ENCODE peak calls at places on chromosome 20, in ten cellular contexts. One of them, this sample, is unnamed. For H3K4me1, the result is how much of the 10 kb centered on the place peaks cover.

GRCh38 chr20:40961686-40962640 is 66.7 kb upstream of the TOP1 start:
- DNase-seq in mesenchymal stem cell: no peak
- DNase-seq in hepatocyte: no peak
- DNase-seq in upper lobe of right lung: no peak
- DNase-seq in trophoblast cell: no peak
- DNase-seq in tibial nerve: no peak
- DNase-seq in left ventricle myocardium inferior: no peak
- DNase-seq in A549: no peak
- DNase-seq in testis: no peak
- DNase-seq in lower lobe of right lung: no peak
- DNase-seq in this sample: no peak

GRCh38 chr20:23966298-23966697 is 22.3 kb downstream of the GGTLC1 start:
- DNase-seq in mesenchymal stem cell: no peak
- DNase-seq in hepatocyte: no peak
- DNase-seq in upper lobe of right lung: no peak
- DNase-seq in trophoblast cell: peak
- DNase-seq in tibial nerve: no peak
- DNase-seq in left ventricle myocardium inferior: no peak
- DNase-seq in A549: no peak
- DNase-seq in testis: no peak
- DNase-seq in lower lobe of right lung: no peak
- DNase-seq in this sample: no peak

GRCh38 chr20:2349801-2350200 is 30.9 kb upstream of the TGM6 start:
- DNase-seq in mesenchymal stem cell: no peak
- DNase-seq in hepatocyte: no peak
- DNase-seq in upper lobe of right lung: no peak
- DNase-seq in trophoblast cell: peak
- DNase-seq in tibial nerve: no peak
- DNase-seq in left ventricle myocardium inferior: no peak
- DNase-seq in A549: no peak
- DNase-seq in testis: no peak
- DNase-seq in lower lobe of right lung: no peak
- DNase-seq in this sample: no peak

GRCh38 chr20:38434310-38434741 is 802 bp downstream of the SNHG17 start:
- DNase-seq in mesenchymal stem cell: peak
- DNase-seq in hepatocyte: peak
- DNase-seq in upper lobe of right lung: no peak
- DNase-seq in trophoblast cell: peak
- DNase-seq in tibial nerve: no peak
- DNase-seq in left ventricle myocardium inferior: no peak
- DNase-seq in A549: peak
- DNase-seq in testis: peak
- DNase-seq in lower lobe of right lung: peak
- DNase-seq in this sample: no peak

GRCh38 chr20:42974347-42974746 is 215.4 kb downstream of the PTPRT start:
- DNase-seq in mesenchymal stem cell: no peak
- DNase-seq in hepatocyte: no peak
- DNase-seq in upper lobe of right lung: no peak
- DNase-seq in trophoblast cell: no peak
- DNase-seq in tibial nerve: no peak
- DNase-seq in left ventricle myocardium inferior: no peak
- DNase-seq in A549: no peak
- DNase-seq in testis: no peak
- DNase-seq in lower lobe of right lung: no peak
- DNase-seq in this sample: no peak

GRCh38 chr20:19110866-19111460 is 101.5 kb upstream of the SLC24A3 start:
- DNase-seq in mesenchymal stem cell: no peak
- DNase-seq in hepatocyte: no peak
- DNase-seq in upper lobe of right lung: no peak
- DNase-seq in trophoblast cell: no peak
- DNase-seq in tibial nerve: no peak
- DNase-seq in left ventricle myocardium inferior: no peak
- DNase-seq in A549: no peak
- DNase-seq in testis: no peak
- DNase-seq in lower lobe of right lung: no peak
- DNase-seq in this sample: no peak

GRCh38 chr20:25310921-25311728 is 63.2 kb downstream of the PYGB start:
- DNase-seq in mesenchymal stem cell: peak
- DNase-seq in hepatocyte: no peak
- DNase-seq in upper lobe of right lung: peak
- DNase-seq in trophoblast cell: no peak
- DNase-seq in tibial nerve: peak
- DNase-seq in left ventricle myocardium inferior: no peak
- DNase-seq in A549: no peak
- DNase-seq in testis: no peak
- DNase-seq in lower lobe of right lung: peak
- DNase-seq in this sample: no peak

GRCh38 chr20:40111282-40111681 is 577.8 kb downstream of the MAFB start:
- DNase-seq in mesenchymal stem cell: no peak
- DNase-seq in hepatocyte: no peak
- DNase-seq in upper lobe of right lung: no peak
- DNase-seq in trophoblast cell: no peak
- DNase-seq in tibial nerve: no peak
- DNase-seq in left ventricle myocardium inferior: no peak
- DNase-seq in A549: no peak
- DNase-seq in testis: no peak
- DNase-seq in lower lobe of right lung: no peak
- DNase-seq in this sample: no peak

DNA sequence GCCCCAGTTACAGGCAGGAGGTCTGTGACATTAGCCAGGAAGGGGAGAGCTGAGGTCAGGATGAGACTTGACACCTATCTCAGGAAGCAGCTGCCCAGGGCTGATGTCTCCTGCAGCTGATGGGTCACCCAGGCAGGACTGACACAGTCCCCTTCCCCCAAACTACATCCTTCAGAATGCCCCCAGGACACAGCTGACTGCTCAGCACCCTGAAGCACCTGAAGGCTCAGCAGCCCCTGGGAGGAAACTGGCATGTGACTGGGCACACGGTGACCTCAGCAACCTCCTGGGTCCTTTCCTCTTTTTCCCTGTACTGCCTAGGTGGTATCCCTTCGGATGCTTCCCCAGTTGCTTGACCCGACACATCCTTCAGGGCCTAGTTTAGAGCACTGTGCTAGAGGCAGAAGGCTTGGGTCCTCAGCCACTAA is 1.9 kb downstream of the SDC4 start:
- DNase-seq in mesenchymal stem cell: no peak
- DNase-seq in hepatocyte: no peak
- DNase-seq in upper lobe of right lung: no peak
- DNase-seq in trophoblast cell: peak
- DNase-seq in tibial nerve: no peak
- DNase-seq in left ventricle myocardium inferior: no peak
- DNase-seq in A549: no peak
- DNase-seq in testis: no peak
- DNase-seq in lower lobe of right lung: no peak
- DNase-seq in this sample: no peak
- H3K4me1 ChIP-seq in mesenchymal stem cell: under half
- H3K4me1 ChIP-seq in hepatocyte: half or more
- H3K4me1 ChIP-seq in upper lobe of right lung: half or more
- H3K4me1 ChIP-seq in trophoblast cell: under half
- H3K4me1 ChIP-seq in tibial nerve: half or more
- H3K4me1 ChIP-seq in left ventricle myocardium inferior: half or more
- H3K4me1 ChIP-seq in A549: half or more
- H3K4me1 ChIP-seq in testis: under half
- H3K4me1 ChIP-seq in lower lobe of right lung: half or more
- H3K4me1 ChIP-seq in this sample: under half

GRCh38 chr20:46364670-46365482 is 41.5 kb downstream of the ELMO2 start:
- DNase-seq in mesenchymal stem cell: peak
- DNase-seq in hepatocyte: no peak
- DNase-seq in upper lobe of right lung: no peak
- DNase-seq in trophoblast cell: no peak
- DNase-seq in tibial nerve: no peak
- DNase-seq in left ventricle myocardium inferior: no peak
- DNase-seq in A549: no peak
- DNase-seq in testis: no peak
- DNase-seq in lower lobe of right lung: no peak
- DNase-seq in this sample: no peak

GRCh38 chr20:46361811-46362210 is 44.6 kb downstream of the ELMO2 start:
- DNase-seq in mesenchymal stem cell: no peak
- DNase-seq in hepatocyte: no peak
- DNase-seq in upper lobe of right lung: no peak
- DNase-seq in trophoblast cell: no peak
- DNase-seq in tibial nerve: no peak
- DNase-seq in left ventricle myocardium inferior: no peak
- DNase-seq in A549: no peak
- DNase-seq in testis: no peak
- DNase-seq in lower lobe of right lung: no peak
- DNase-seq in this sample: no peak

GRCh38 chr20:46365483-46366215 is 40.8 kb downstream of the ELMO2 start:
- DNase-seq in mesenchymal stem cell: no peak
- DNase-seq in hepatocyte: no peak
- DNase-seq in upper lobe of right lung: no peak
- DNase-seq in trophoblast cell: no peak
- DNase-seq in tibial nerve: no peak
- DNase-seq in left ventricle myocardium inferior: no peak
- DNase-seq in A549: no peak
- DNase-seq in testis: no peak
- DNase-seq in lower lobe of right lung: no peak
- DNase-seq in this sample: no peak

GRCh38 chr20:46362931-46363872 is 43.2 kb downstream of the ELMO2 start:
- DNase-seq in mesenchymal stem cell: no peak
- DNase-seq in hepatocyte: no peak
- DNase-seq in upper lobe of right lung: no peak
- DNase-seq in trophoblast cell: no peak
- DNase-seq in tibial nerve: no peak
- DNase-seq in left ventricle myocardium inferior: no peak
- DNase-seq in A549: no peak
- DNase-seq in testis: no peak
- DNase-seq in lower lobe of right lung: no peak
- DNase-seq in this sample: no peak

GRCh38 chr20:46363874-46364669 is 42.3 kb downstream of the ELMO2 start:
- DNase-seq in mesenchymal stem cell: peak
- DNase-seq in hepatocyte: peak
- DNase-seq in upper lobe of right lung: peak
- DNase-seq in trophoblast cell: peak
- DNase-seq in tibial nerve: peak
- DNase-seq in left ventricle myocardium inferior: peak
- DNase-seq in A549: peak
- DNase-seq in testis: peak
- DNase-seq in lower lobe of right lung: peak
- DNase-seq in this sample: peak
- H3K4me1 ChIP-seq in mesenchymal stem cell: under half
- H3K4me1 ChIP-seq in hepatocyte: under half
- H3K4me1 ChIP-seq in upper lobe of right lung: under half
- H3K4me1 ChIP-seq in trophoblast cell: under half
- H3K4me1 ChIP-seq in tibial nerve: under half
- H3K4me1 ChIP-seq in left ventricle myocardium inferior: half or more
- H3K4me1 ChIP-seq in A549: under half
- H3K4me1 ChIP-seq in testis: under half
- H3K4me1 ChIP-seq in lower lobe of right lung: under half
- H3K4me1 ChIP-seq in this sample: under half

GRCh38 chr20:50673146-50673830 is 18.1 kb downstream of the RIPOR3 start:
- DNase-seq in mesenchymal stem cell: peak
- DNase-seq in hepatocyte: peak
- DNase-seq in upper lobe of right lung: no peak
- DNase-seq in trophoblast cell: no peak
- DNase-seq in tibial nerve: no peak
- DNase-seq in left ventricle myocardium inferior: no peak
- DNase-seq in A549: no peak
- DNase-seq in testis: no peak
- DNase-seq in lower lobe of right lung: no peak
- DNase-seq in this sample: no peak

GRCh38 chr20:50672400-50673145 is 18.8 kb downstream of the RIPOR3 start:
- DNase-seq in mesenchymal stem cell: no peak
- DNase-seq in hepatocyte: no peak
- DNase-seq in upper lobe of right lung: no peak
- DNase-seq in trophoblast cell: no peak
- DNase-seq in tibial nerve: no peak
- DNase-seq in left ventricle myocardium inferior: no peak
- DNase-seq in A549: no peak
- DNase-seq in testis: no peak
- DNase-seq in lower lobe of right lung: no peak
- DNase-seq in this sample: no peak

GRCh38 chr20:50675671-50676376 is 15.5 kb downstream of the RIPOR3 start:
- DNase-seq in mesenchymal stem cell: peak
- DNase-seq in hepatocyte: no peak
- DNase-seq in upper lobe of right lung: no peak
- DNase-seq in trophoblast cell: peak
- DNase-seq in tibial nerve: no peak
- DNase-seq in left ventricle myocardium inferior: no peak
- DNase-seq in A549: no peak
- DNase-seq in testis: peak
- DNase-seq in lower lobe of right lung: no peak
- DNase-seq in this sample: no peak

GRCh38 chr20:50671626-50672025 is 19.7 kb downstream of the RIPOR3 start:
- DNase-seq in mesenchymal stem cell: no peak
- DNase-seq in hepatocyte: no peak
- DNase-seq in upper lobe of right lung: no peak
- DNase-seq in trophoblast cell: no peak
- DNase-seq in tibial nerve: no peak
- DNase-seq in left ventricle myocardium inferior: no peak
- DNase-seq in A549: no peak
- DNase-seq in testis: no peak
- DNase-seq in lower lobe of right lung: no peak
- DNase-seq in this sample: no peak

DNA sequence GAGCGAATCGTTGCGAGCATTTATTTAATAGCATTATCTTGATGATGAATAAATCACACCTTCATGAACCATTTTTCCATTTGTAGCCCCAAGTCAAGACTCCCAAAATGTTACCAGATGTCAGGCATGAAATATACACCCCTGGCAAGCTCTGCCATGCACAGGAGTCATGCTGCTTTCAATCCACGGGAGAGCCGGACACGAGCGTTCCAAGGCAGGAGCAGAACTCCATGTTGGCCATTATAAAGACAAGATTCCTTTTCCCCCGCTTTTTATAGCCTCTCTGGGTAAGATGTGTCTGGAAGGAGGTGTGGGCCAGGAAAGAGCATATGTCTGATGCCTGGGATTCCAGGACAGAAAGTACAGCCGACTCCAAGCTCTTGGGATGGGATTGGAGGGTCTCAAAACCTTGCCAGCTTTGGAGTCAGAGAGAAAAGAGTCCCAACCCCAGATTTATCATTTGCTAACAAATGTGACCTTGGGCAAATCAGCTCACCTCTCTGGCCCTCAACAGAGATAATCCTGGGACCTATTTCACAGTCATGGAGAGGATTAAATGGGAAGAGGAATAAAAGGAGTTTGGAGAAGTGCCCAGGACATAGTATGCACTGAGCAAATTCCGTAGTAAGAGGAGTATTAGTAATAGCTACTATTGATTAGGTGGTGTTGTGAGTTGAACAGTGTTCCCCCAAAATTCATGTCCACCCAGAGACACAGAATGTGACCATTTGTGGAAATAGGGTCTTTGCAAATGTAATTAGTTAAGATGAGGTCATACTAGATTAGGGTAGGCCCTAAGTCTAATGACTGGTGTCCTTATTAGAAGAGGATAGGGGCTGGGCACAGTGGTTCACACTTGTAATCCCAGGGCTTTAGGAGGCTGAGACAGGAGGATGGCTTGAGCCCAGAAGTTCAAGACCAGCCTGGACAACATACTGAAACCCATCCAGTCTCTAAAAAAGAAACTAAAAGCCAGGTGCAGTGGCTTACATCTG is 17.2 kb downstream of the RIPOR3 start:
- DNase-seq in mesenchymal stem cell: no peak
- DNase-seq in hepatocyte: no peak
- DNase-seq in upper lobe of right lung: no peak
- DNase-seq in trophoblast cell: no peak
- DNase-seq in tibial nerve: no peak
- DNase-seq in left ventricle myocardium inferior: no peak
- DNase-seq in A549: no peak
- DNase-seq in testis: no peak
- DNase-seq in lower lobe of right lung: no peak
- DNase-seq in this sample: no peak
- H3K4me1 ChIP-seq in mesenchymal stem cell: under half
- H3K4me1 ChIP-seq in hepatocyte: under half
- H3K4me1 ChIP-seq in upper lobe of right lung: under half
- H3K4me1 ChIP-seq in trophoblast cell: under half
- H3K4me1 ChIP-seq in tibial nerve: under half
- H3K4me1 ChIP-seq in left ventricle myocardium inferior: under half
- H3K4me1 ChIP-seq in A549: under half
- H3K4me1 ChIP-seq in testis: under half
- H3K4me1 ChIP-seq in lower lobe of right lung: under half
- H3K4me1 ChIP-seq in this sample: under half

GRCh38 chr20:47949230-47949629 is 163.9 kb upstream of the SULF2 start:
- DNase-seq in mesenchymal stem cell: no peak
- DNase-seq in hepatocyte: no peak
- DNase-seq in upper lobe of right lung: no peak
- DNase-seq in trophoblast cell: peak
- DNase-seq in tibial nerve: no peak
- DNase-seq in left ventricle myocardium inferior: no peak
- DNase-seq in A549: no peak
- DNase-seq in testis: no peak
- DNase-seq in lower lobe of right lung: no peak
- DNase-seq in this sample: no peak
- H3K4me1 ChIP-seq in mesenchymal stem cell: under half
- H3K4me1 ChIP-seq in hepatocyte: under half
- H3K4me1 ChIP-seq in upper lobe of right lung: under half
- H3K4me1 ChIP-seq in trophoblast cell: under half
- H3K4me1 ChIP-seq in tibial nerve: under half
- H3K4me1 ChIP-seq in left ventricle myocardium inferior: under half
- H3K4me1 ChIP-seq in A549: under half
- H3K4me1 ChIP-seq in testis: under half
- H3K4me1 ChIP-seq in lower lobe of right lung: under half
- H3K4me1 ChIP-seq in this sample: under half